ENCODE peak calls at places on chromosomes 2 and 18, in four cellular contexts. E is body of pancreas, C is right cardiac atrium, V is thoracic aorta. W is an unnamed sample.

GRCh38 chr2:216299588-216299987 is 72.7 kb downstream of the MARCHF4 start:
- DNase-seq in V (no peak), E (no peak), C (no peak), W (no peak)

GRCh38 chr2:189411860-189412259 is 29.4 kb upstream of the WDR75 start:
- DNase-seq in C (no peak), V (no peak), E (no peak), W (no peak)

GRCh38 chr2:69214898-69215297 is 172.1 kb downstream of the GFPT1 start:
- DNase-seq in E (no peak), V (no peak), C (no peak), W (no peak)

GRCh38 chr2:64989982-64990614 is 899 bp downstream of the SLC1A4 start:
- DNase-seq in C (no peak), V (no peak), E (peak; percentile 38), W (no peak)

GRCh38 chr18:11983592-11983991 is 2.3 kb downstream of the IMPA2 start:
- DNase-seq in E (peak; percentile 67), C (no peak), V (no peak), W (no peak)

GRCh38 chr2:43838560-43839267 is at the start of the genes ABCG5 and ABCG8:
- DNase-seq in V (no peak), C (no peak), E (no peak), W (no peak)

GRCh38 chr18:58321986-58322385 is 278.0 kb downstream of the NEDD4L start:
- DNase-seq in V (peak; percentile 19), E (peak; percentile 80), C (peak; percentile 66), W (peak; percentile 67)

GRCh38 chr18:73653251-73653650 is 494.4 kb downstream of the FBXO15 start:
- DNase-seq in C (no peak), E (no peak), V (no peak), W (no peak)

GRCh38 chr2:222208010-222208690 is 90.6 kb downstream of the PAX3 start:
- DNase-seq in V (no peak), C (no peak), E (no peak), W (no peak)

GRCh38 chr2:134104754-134105153 is 149.1 kb upstream of the MGAT5 start:
- DNase-seq in C (no peak), V (no peak), E (no peak), W (no peak)

GRCh38 chr2:65430515-65431416 is 1.6 kb downstream of the SPRED2 start:
- DNase-seq in C (peak; percentile 84), V (peak; percentile 11), E (peak; percentile 75), W (peak; percentile 81)

GRCh38 chr2:220174826-220175225 is 547.4 kb downstream of the SLC4A3 start:
- DNase-seq in E (no peak), V (no peak), C (no peak), W (no peak)

GRCh38 chr18:77271720-77272481 is 22.3 kb downstream of the GALR1 start:
- DNase-seq in E (no peak), C (no peak), V (no peak), W (no peak)

GRCh38 chr18:58338961-58339722 is 289.7 kb downstream of the ALPK2 start:
- DNase-seq in E (peak; percentile 55), V (no peak), C (peak; percentile 64), W (no peak)

GRCh38 chr2:218284106-218284811 is 8.0 kb downstream of the TMBIM1 start:
- DNase-seq in E (peak; percentile 78), V (no peak), C (peak; percentile 68), W (no peak)

GRCh38 chr2:144201868-144202468 is 318.0 kb downstream of the ZEB2 start:
- DNase-seq in C (no peak), V (no peak), E (no peak), W (no peak)

GRCh38 chr2:55089716-55090115 is 39.5 kb upstream of the RTN4 start:
- DNase-seq in C (no peak), V (no peak), E (no peak), W (no peak)

GRCh38 chr2:178128836-178129630 is 16.8 kb downstream of the RBM45 start:
- DNase-seq in C (no peak), V (no peak), E (no peak), W (no peak)

GRCh38 chr2:172478353-172478752 is 51.0 kb downstream of the ITGA6 start:
- DNase-seq in E (no peak), V (no peak), C (no peak), W (no peak)

DNA sequence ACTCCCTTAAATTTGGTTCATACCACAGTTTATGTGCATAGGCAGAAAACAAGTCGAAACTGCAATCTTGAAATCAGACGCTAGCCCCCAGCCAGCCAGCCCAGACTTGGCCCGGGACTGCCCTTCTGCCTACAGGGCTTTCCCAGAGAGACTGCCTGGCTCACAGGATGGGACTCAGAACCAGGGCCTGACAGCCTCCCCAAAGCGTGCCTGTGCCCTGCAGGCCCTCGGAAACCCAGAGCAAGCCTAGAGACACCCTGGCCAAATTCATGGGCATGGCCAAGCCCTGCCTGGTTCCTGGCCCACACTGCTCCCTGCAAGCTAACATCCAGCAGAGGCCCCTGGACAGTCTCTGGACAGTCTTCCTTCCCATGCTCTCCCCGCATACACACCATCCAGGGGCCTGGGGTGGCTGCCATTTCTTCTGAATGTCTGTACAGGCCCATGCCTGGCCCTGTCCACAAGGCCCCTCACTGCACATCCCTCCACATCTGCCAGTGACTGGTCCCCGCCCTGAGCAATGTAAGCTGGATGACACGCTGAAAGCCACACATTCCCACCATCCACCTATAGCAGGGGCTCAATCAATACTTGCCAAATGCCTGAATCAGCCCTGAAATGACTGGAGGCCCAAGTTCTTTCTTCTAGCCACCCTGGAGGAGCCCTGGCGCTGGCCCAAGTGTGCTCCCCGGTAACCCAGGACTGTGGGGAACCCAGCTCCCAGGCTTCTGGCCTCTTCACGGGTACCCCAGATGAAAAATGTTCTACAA is 73.1 kb downstream of the HDAC4 start:
- DNase-seq in C (peak; percentile 69), V (no peak), E (no peak), W (no peak)
- H3K27ac ChIP-seq in C (peak overlapping the region; percentile 98), V (peak overlapping the region; percentile 73), E (peak overlapping the region; percentile 53), W (peak overlapping the region; percentile 90)

GRCh38 chr2:176636376-176636775 is 367.1 kb downstream of the MTX2 start:
- DNase-seq in E (no peak), C (no peak), V (no peak), W (no peak)
- H3K27me3 ChIP-seq in E (peaks cover 26% of the 10 kb centered on the region), C (no peaks in the 10 kb centered on the region), V (peaks cover 7% of the 10 kb centered on the region), W (no peaks in the 10 kb centered on the region)

GRCh38 chr2:234579231-234579962 is 82.5 kb upstream of the ARL4C start:
- DNase-seq in V (no peak), C (no peak), E (no peak), W (no peak)
- H3K27ac ChIP-seq in V (no peak overlapping the region), C (no peak overlapping the region), E (no peak overlapping the region), W (no peak overlapping the region)

GRCh38 chr18:13548944-13549878 is 177.1 kb downstream of the FAM210A start:
- DNase-seq in C (no peak), E (no peak), V (no peak), W (no peak)
- H3K27me3 ChIP-seq in C (no peaks in the 10 kb centered on the region), E (no peaks in the 10 kb centered on the region), V (no peaks in the 10 kb centered on the region), W (no peaks in the 10 kb centered on the region)

GRCh38 chr2:168736636-168737424 is 65.6 kb upstream of the NOSTRIN start:
- DNase-seq in E (no peak), V (no peak), C (peak; percentile 57), W (no peak)

GRCh38 chr2:168742258-168742932 is 60.0 kb upstream of the NOSTRIN start:
- DNase-seq in V (no peak), C (no peak), E (no peak), W (no peak)

GRCh38 chr2:168740788-168741187 is 61.6 kb upstream of the NOSTRIN start:
- DNase-seq in V (no peak), E (no peak), C (no peak), W (no peak)

GRCh38 chr2:168738057-168738456 is 64.4 kb upstream of the NOSTRIN start:
- DNase-seq in E (no peak), V (no peak), C (no peak), W (no peak)

GRCh38 chr2:168740360-168740759 is 62.1 kb upstream of the NOSTRIN start:
- DNase-seq in C (no peak), E (no peak), V (no peak), W (no peak)
- H3K27ac ChIP-seq in C (no peak overlapping the region), E (no peak overlapping the region), V (no peak overlapping the region), W (no peak overlapping the region)

GRCh38 chr2:23388292-23388691 is 3.3 kb downstream of the KLHL29 start:
- DNase-seq in C (no peak), V (no peak), E (no peak), W (no peak)
- H3K27me3 ChIP-seq in C (no peaks in the 10 kb centered on the region), V (no peaks in the 10 kb centered on the region), E (peaks cover 16% of the 10 kb centered on the region), W (no peaks in the 10 kb centered on the region)

GRCh38 chr2:26578581-26578980 is 62.6 kb downstream of the CIB4 start:
- DNase-seq in C (no peak), E (no peak), V (no peak), W (no peak)
- H3K27ac ChIP-seq in C (no peak overlapping the region), E (no peak overlapping the region), V (no peak overlapping the region), W (no peak overlapping the region)

GRCh38 chr2:132009177-132009873 is 152.4 kb downstream of the ANKRD30BL start:
- DNase-seq in C (no peak), V (no peak), E (no peak), W (no peak)
- H3K27me3 ChIP-seq in C (no peaks in the 10 kb centered on the region), V (no peaks in the 10 kb centered on the region), E (peaks cover 10% of the 10 kb centered on the region), W (no peaks in the 10 kb centered on the region)